ENCODE peak calls at places on chromosomes 1 and 21, in five cellular contexts. U is A549; N is fibroblast of lung; T is CD4-positive, alpha-beta T cell; F is MG63. M is an unnamed sample.
A peak's percentile ranks its signal among the peaks of the same experiment; 100 is the strongest.

GRCh38 chr21:26572668-26573381 is at the start of gene CYYR1:
- DNase-seq in F (peak; percentile 33), T (no peak), U (no peak), N (peak; percentile 54), M (no peak)

GRCh38 chr1:87149166-87150065 is 179.3 kb upstream of the LMO4 start:
- DNase-seq in F (no peak), U (no peak), N (peak; percentile 51), T (no peak), M (no peak)

GRCh38 chr1:23699280-23700179 is 7.9 kb downstream of the RPL11 start:
- DNase-seq in T (no peak), F (peak; percentile 19), N (no peak), U (no peak), M (no peak)

GRCh38 chr1:211527888-211528287 is 35.9 kb upstream of the RD3 start:
- DNase-seq in F (peak; percentile 9), N (no peak), U (no peak), T (no peak), M (no peak)

GRCh38 chr21:31403596-31404333 is 59.7 kb upstream of the TIAM1 start:
- DNase-seq in F (no peak), T (no peak), N (no peak), U (no peak), M (no peak)

GRCh38 chr21:44653656-44654575 is 543 bp downstream of the KRTAP12-4 start:
- DNase-seq in U (no peak), T (peak; percentile 58), N (no peak), F (no peak), M (no peak)

GRCh38 chr1:183100575-183100974 is 77.4 kb downstream of the LAMC1 start:
- DNase-seq in U (no peak), N (no peak), F (no peak), T (no peak), M (no peak)

GRCh38 chr1:116150368-116150767 is 39.2 kb downstream of the MAB21L3 start:
- DNase-seq in U (no peak), N (no peak), F (no peak), T (no peak), M (no peak)

GRCh38 chr1:167263784-167264464 is 43.2 kb downstream of the POU2F1 start:
- DNase-seq in U (peak; percentile 9), N (no peak), T (peak; percentile 4), F (no peak), M (no peak)

GRCh38 chr21:20351138-20351537 is 647.1 kb upstream of the NCAM2 start:
- DNase-seq in U (no peak), N (no peak), F (no peak), T (no peak), M (no peak)

GRCh38 chr1:92755541-92756351 is 29.2 kb downstream of the EVI5 start:
- DNase-seq in F (peak; percentile 16), T (no peak), N (peak; percentile 85), U (no peak), M (peak; percentile 67)

GRCh38 chr1:50735443-50735842 is 224.6 kb downstream of the FAF1 start:
- DNase-seq in N (peak; percentile 53), F (no peak), U (peak; percentile 13), T (no peak), M (no peak)

GRCh38 chr1:71228236-71228635 is 147.4 kb upstream of the ZRANB2 start:
- DNase-seq in U (no peak), T (no peak), N (no peak), F (no peak), M (no peak)

GRCh38 chr21:26167593-26167992 is 3.0 kb downstream of the APP start:
- DNase-seq in N (no peak), F (no peak), T (no peak), U (no peak), M (no peak)

GRCh38 chr1:13764933-13765332 is 64.9 kb downstream of the PRDM2 start:
- DNase-seq in F (no peak), N (no peak), U (no peak), T (peak; percentile 12), M (no peak)

GRCh38 chr1:13769830-13770229 is 69.8 kb downstream of the PRDM2 start:
- DNase-seq in U (no peak), F (no peak), T (no peak), N (no peak), M (no peak)

GRCh38 chr1:13769212-13769611 is 69.2 kb downstream of the PRDM2 start:
- DNase-seq in T (no peak), F (no peak), U (no peak), N (no peak), M (no peak)

GRCh38 chr1:13764533-13764932 is 64.5 kb downstream of the PRDM2 start:
- DNase-seq in F (peak; percentile 36), U (no peak), N (no peak), T (no peak), M (no peak)

GRCh38 chr1:13766906-13767564 is 67.0 kb downstream of the PRDM2 start:
- DNase-seq in U (no peak), F (peak; percentile 66), N (peak; percentile 84), T (no peak), M (no peak)
- H3K9me3 ChIP-seq in U (no peaks in the 10 kb centered on the region), F (no peaks in the 10 kb centered on the region), N (no peaks in the 10 kb centered on the region), T (no peaks in the 10 kb centered on the region), M (no peaks in the 10 kb centered on the region)

DNA sequence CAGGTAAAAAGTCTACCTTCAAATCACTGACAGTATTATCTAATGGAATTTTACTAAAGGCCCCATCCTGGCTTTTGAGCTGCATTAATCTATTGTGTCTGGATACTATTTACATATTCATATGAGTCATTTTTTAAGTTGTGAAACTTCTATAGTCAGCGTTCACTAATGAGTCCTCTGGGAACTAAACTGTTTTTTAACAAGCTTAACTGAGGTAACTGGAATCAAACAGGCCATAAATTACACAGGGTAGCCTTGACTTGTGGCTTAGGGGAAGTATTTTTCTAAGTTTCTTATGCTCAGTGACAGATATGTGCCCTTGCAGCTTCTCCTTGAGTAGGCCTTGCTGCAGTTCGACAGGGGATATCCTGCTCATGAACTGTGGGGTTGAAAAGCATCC is 68.8 kb downstream of the JMJD4 start:
- DNase-seq in T (no peak), N (no peak), F (no peak), U (no peak), M (no peak)
- H3K9me3 ChIP-seq in T (peaks cover 97% of the 10 kb centered on the region), N (no peaks in the 10 kb centered on the region), F (peaks cover 61% of the 10 kb centered on the region), U (peaks cover 93% of the 10 kb centered on the region), M (peaks cover 60% of the 10 kb centered on the region)

GRCh38 chr1:111746614-111746999 is 7.4 kb upstream of the INKA2 start:
- DNase-seq in T (no peak), N (no peak), U (no peak), F (no peak), M (no peak)

GRCh38 chr1:111747282-111747734 is 8.1 kb upstream of the INKA2 start:
- DNase-seq in F (peak; percentile 61), N (peak; percentile 84), U (peak; percentile 83), T (peak; percentile 50), M (no peak)

GRCh38 chr1:111747947-111748346 is 7.8 kb upstream of the DDX20 start:
- DNase-seq in T (no peak), N (no peak), U (no peak), F (no peak), M (no peak)

GRCh38 chr1:111750856-111751255 is 4.8 kb upstream of the DDX20 start:
- DNase-seq in T (no peak), N (no peak), F (no peak), U (no peak), M (no peak)

DNA sequence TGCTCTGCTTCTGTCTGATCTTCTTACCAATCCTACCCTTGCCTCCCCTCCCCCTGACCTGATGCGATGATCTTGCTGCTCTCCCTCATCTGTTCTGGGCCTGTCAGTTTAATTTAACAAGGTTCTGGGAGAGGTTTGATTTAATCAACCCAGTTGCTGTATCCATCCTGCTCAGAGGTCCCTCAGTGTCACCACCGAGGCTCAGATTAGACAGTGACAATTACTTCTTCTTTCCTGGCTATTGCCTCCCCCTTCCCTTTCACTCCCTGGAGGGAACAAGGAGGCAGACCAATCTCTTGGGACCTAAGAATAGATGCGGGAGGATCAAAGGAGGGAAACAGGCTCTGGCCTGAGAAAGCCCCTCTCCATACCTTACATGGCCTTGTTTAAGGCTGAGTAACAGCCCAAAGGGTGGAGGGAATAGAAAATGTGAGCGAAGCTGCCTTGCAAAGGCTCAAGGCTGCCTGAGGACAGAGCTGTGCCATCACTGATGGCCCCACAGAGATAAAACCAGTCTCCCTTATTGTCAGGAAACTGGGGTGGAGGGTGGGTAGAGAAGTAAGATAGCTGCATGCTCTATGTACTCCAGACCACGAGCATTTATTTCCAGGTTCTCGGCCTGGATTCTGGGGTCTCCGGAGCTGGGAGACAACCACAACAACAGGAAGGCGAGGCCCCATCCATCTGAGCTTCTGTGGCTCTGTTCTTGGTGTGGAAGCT is 6.9 kb upstream of the DDX20 start:
- DNase-seq in T (no peak), U (no peak), F (no peak), N (no peak), M (no peak)
- H3K9me3 ChIP-seq in T (no peaks in the 10 kb centered on the region), U (no peaks in the 10 kb centered on the region), F (no peaks in the 10 kb centered on the region), N (no peaks in the 10 kb centered on the region), M (no peaks in the 10 kb centered on the region)

GRCh38 chr1:12640237-12640957 is 3.5 kb upstream of the AADACL4 start:
- DNase-seq in F (no peak), T (no peak), U (peak; percentile 30), N (no peak), M (no peak)
- H3K9me3 ChIP-seq in F (peaks cover 20% of the 10 kb centered on the region), T (peaks cover 24% of the 10 kb centered on the region), U (peaks cover 25% of the 10 kb centered on the region), N (no peaks in the 10 kb centered on the region), M (peaks cover 10% of the 10 kb centered on the region)

GRCh38 chr1:152071123-152071522 is 17.7 kb downstream of the TCHHL1 start:
- DNase-seq in F (no peak), T (no peak), U (no peak), N (no peak), M (no peak)

GRCh38 chr1:152072311-152072710 is 16.6 kb downstream of the TCHHL1 start:
- DNase-seq in U (no peak), F (no peak), N (no peak), T (no peak), M (no peak)

GRCh38 chr1:152061952-152062351 is 25.1 kb upstream of the S100A11 start:
- DNase-seq in U (no peak), T (no peak), F (no peak), N (no peak), M (no peak)

GRCh38 chr1:152067150-152067549 is 21.7 kb downstream of the TCHHL1 start:
- DNase-seq in F (no peak), U (no peak), N (no peak), T (no peak), M (no peak)

GRCh38 chr1:152067929-152068328 is 20.9 kb downstream of the TCHHL1 start:
- DNase-seq in F (no peak), N (no peak), U (no peak), T (no peak), M (no peak)
- H3K9me3 ChIP-seq in F (no peaks in the 10 kb centered on the region), N (no peaks in the 10 kb centered on the region), U (no peaks in the 10 kb centered on the region), T (no peaks in the 10 kb centered on the region), M (no peaks in the 10 kb centered on the region)

GRCh38 chr1:248792342-248792741 is 33.4 kb downstream of the SH3BP5L start:
- DNase-seq in F (no peak), U (no peak), T (no peak), N (no peak), M (no peak)
- H3K9me3 ChIP-seq in F (peaks cover 2% of the 10 kb centered on the region), U (no peaks in the 10 kb centered on the region), T (peaks cover 16% of the 10 kb centered on the region), N (no peaks in the 10 kb centered on the region), M (peaks cover 2% of the 10 kb centered on the region)

GRCh38 chr1:150388241-150388640 is 24.3 kb downstream of the RPRD2 start:
- DNase-seq in T (no peak), U (no peak), N (no peak), F (no peak), M (no peak)
- H3K9me3 ChIP-seq in T (no peaks in the 10 kb centered on the region), U (no peaks in the 10 kb centered on the region), N (no peaks in the 10 kb centered on the region), F (no peaks in the 10 kb centered on the region), M (no peaks in the 10 kb centered on the region)

GRCh38 chr1:18494304-18494703 is 13.6 kb downstream of the KLHDC7A start:
- DNase-seq in N (no peak), U (no peak), F (no peak), T (no peak), M (no peak)
- H3K9me3 ChIP-seq in N (no peaks in the 10 kb centered on the region), U (no peaks in the 10 kb centered on the region), F (no peaks in the 10 kb centered on the region), T (no peaks in the 10 kb centered on the region), M (peaks cover 4% of the 10 kb centered on the region)

GRCh38 chr1:2858676-2859075 is 57.2 kb upstream of the TTC34 start:
- DNase-seq in T (no peak), F (no peak), N (no peak), U (no peak), M (no peak)
- H3K9me3 ChIP-seq in T (no peaks in the 10 kb centered on the region), F (no peaks in the 10 kb centered on the region), N (no peaks in the 10 kb centered on the region), U (no peaks in the 10 kb centered on the region), M (no peaks in the 10 kb centered on the region)